ENCODE peak calls at places on chromosomes 2 and 18, in seven cellular contexts. V, U, Q, G, J, H and T are unnamed samples.

GRCh38 chr2:120239488-120240287 is 13.0 kb upstream of the RALB start:
- DNase-seq in V (peak), U (no peak), Q (no peak), G (no peak), J (peak), H (no peak), T (no peak)

GRCh38 chr18:25704096-25704870 is 352.3 kb upstream of the ZNF521 start:
- DNase-seq in V (no peak), U (no peak), Q (no peak), G (no peak), J (no peak), H (no peak), T (no peak)

GRCh38 chr2:71927757-71928715 is 219.6 kb downstream of the CYP26B1 start:
- DNase-seq in V (no peak), U (peak), Q (no peak), G (no peak), J (no peak), H (no peak), T (no peak)

GRCh38 chr2:177245010-177245422 is 19.5 kb downstream of the NFE2L2 start:
- DNase-seq in V (peak), U (no peak), Q (no peak), G (no peak), J (no peak), H (no peak), T (no peak)

GRCh38 chr2:205024822-205025518 is 479.7 kb downstream of the PARD3B start:
- DNase-seq in V (peak), U (peak), Q (no peak), G (no peak), J (peak), H (peak), T (no peak)

GRCh38 chr2:6602471-6602870 is 263.2 kb downstream of the CMPK2 start:
- DNase-seq in V (no peak), U (no peak), Q (no peak), G (no peak), J (no peak), H (no peak), T (no peak)

GRCh38 chr2:234447963-234448362 is 48.9 kb downstream of the ARL4C start:
- DNase-seq in V (no peak), U (no peak), Q (no peak), G (no peak), J (no peak), H (no peak), T (no peak)

GRCh38 chr2:78718483-78718882 is 307.0 kb upstream of the REG3G start:
- DNase-seq in V (no peak), U (no peak), Q (no peak), G (no peak), J (no peak), H (no peak), T (no peak)

GRCh38 chr18:36643016-36643415 is 185.8 kb downstream of the TPGS2 start:
- DNase-seq in V (no peak), U (no peak), Q (no peak), G (no peak), J (no peak), H (no peak), T (no peak)

GRCh38 chr2:72914226-72915075 is 2.9 kb upstream of the EMX1 start:
- DNase-seq in V (no peak), U (no peak), Q (no peak), G (no peak), J (no peak), H (no peak), T (no peak)

GRCh38 chr2:31365348-31365747 is 49.2 kb downstream of the XDH start:
- DNase-seq in V (no peak), U (no peak), Q (no peak), G (no peak), J (no peak), H (no peak), T (no peak)

GRCh38 chr18:34787931-34788532 is 77.9 kb downstream of the DTNA start:
- DNase-seq in V (no peak), U (no peak), Q (no peak), G (peak), J (peak), H (peak), T (peak)

GRCh38 chr18:32042337-32042736 is 23.7 kb downstream of the RNF125 start:
- DNase-seq in V (no peak), U (no peak), Q (no peak), G (no peak), J (no peak), H (no peak), T (no peak)

GRCh38 chr18:54945726-54946125 is 13.5 kb downstream of the CCDC68 start:
- DNase-seq in V (no peak), U (no peak), Q (no peak), G (no peak), J (no peak), H (no peak), T (no peak)

GRCh38 chr2:230798769-230799399 is 65.9 kb upstream of the ITM2C start:
- DNase-seq in V (no peak), U (no peak), Q (peak), G (peak), J (no peak), H (peak), T (no peak)

GRCh38 chr2:186103276-186103675 is 364.7 kb downstream of the FSIP2 start:
- DNase-seq in V (no peak), U (no peak), Q (no peak), G (no peak), J (no peak), H (no peak), T (no peak)

GRCh38 chr18:11522992-11523391 is 86.4 kb upstream of the SLC35G4 start:
- DNase-seq in V (no peak), U (no peak), Q (no peak), G (no peak), J (no peak), H (no peak), T (no peak)

GRCh38 chr2:105447476-105447875 is 48.6 kb upstream of the FHL2 start:
- DNase-seq in V (no peak), U (no peak), Q (no peak), G (no peak), J (no peak), H (no peak), T (no peak)

GRCh38 chr2:8684885-8685696 is 3.2 kb downstream of the ID2 start:
- DNase-seq in V (no peak), U (peak), Q (peak), G (peak), J (peak), H (peak), T (peak)

GRCh38 chr2:99806758-99807157 is 316.9 kb upstream of the REV1 start:
- DNase-seq in V (no peak), U (no peak), Q (no peak), G (no peak), J (no peak), H (no peak), T (no peak)

GRCh38 chr18:13914756-13915155 is 580 bp downstream of the MC2R start:
- DNase-seq in V (no peak), U (no peak), Q (no peak), G (no peak), J (no peak), H (no peak), T (no peak)

GRCh38 chr18:55910328-55910727 is 322.3 kb upstream of the TCF4 start:
- DNase-seq in V (no peak), U (no peak), Q (no peak), G (no peak), J (no peak), H (no peak), T (no peak)

GRCh38 chr2:237700583-237701032 is 73.2 kb downstream of the LRRFIP1 start:
- DNase-seq in V (no peak), U (peak), Q (peak), G (peak), J (no peak), H (peak), T (peak)

GRCh38 chr2:212033888-212034287 is 504.7 kb downstream of the ERBB4 start:
- DNase-seq in V (no peak), U (no peak), Q (no peak), G (no peak), J (no peak), H (no peak), T (no peak)

GRCh38 chr2:3643371-3644245 is 14.4 kb upstream of the ALLC start:
- DNase-seq in V (no peak), U (peak), Q (no peak), G (no peak), J (peak), H (no peak), T (no peak)

GRCh38 chr18:3448845-3449701 is 899 bp upstream of the TGIF1 start:
- DNase-seq in V (peak), U (peak), Q (peak), G (peak), J (peak), H (peak), T (peak)

GRCh38 chr2:234671716-234672115 is 174.8 kb upstream of the ARL4C start:
- DNase-seq in V (no peak), U (no peak), Q (no peak), G (no peak), J (no peak), H (no peak), T (no peak)

GRCh38 chr2:228017784-228018183 is 146.4 kb downstream of the DAW1 start:
- DNase-seq in V (no peak), U (no peak), Q (no peak), G (no peak), J (no peak), H (no peak), T (no peak)

GRCh38 chr18:57737661-57738060 is 65.5 kb downstream of the ATP8B1 start:
- DNase-seq in V (no peak), U (peak), Q (no peak), G (no peak), J (peak), H (no peak), T (no peak)

GRCh38 chr2:68994864-68995263 is 18.1 kb upstream of the ANTXR1 start:
- DNase-seq in V (peak), U (no peak), Q (no peak), G (no peak), J (no peak), H (no peak), T (no peak)

GRCh38 chr2:233349005-233349998 is 5.0 kb upstream of the DGKD start:
- DNase-seq in V (no peak), U (no peak), Q (no peak), G (peak), J (peak), H (peak), T (no peak)

GRCh38 chr2:108377815-108378630 is at the start of gene SULT1C4:
- DNase-seq in V (no peak), U (no peak), Q (no peak), G (no peak), J (peak), H (no peak), T (no peak)

DNA sequence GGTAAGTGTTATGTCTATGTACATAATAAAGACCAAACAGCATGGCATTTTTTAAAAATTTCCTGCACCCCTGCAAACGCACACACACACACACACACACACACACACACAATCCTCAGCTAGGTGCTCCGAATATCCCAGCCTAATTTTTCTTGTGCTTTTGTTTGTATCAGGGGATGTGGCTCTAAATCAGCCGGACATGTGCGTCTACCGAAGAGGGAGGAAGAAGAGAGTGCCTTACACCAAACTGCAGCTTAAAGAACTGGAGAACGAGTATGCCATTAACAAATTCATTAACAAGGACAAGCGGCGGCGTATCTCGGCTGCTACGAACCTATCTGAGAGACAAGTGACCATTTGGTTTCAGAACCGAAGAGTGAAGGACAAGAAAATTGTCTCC is 1.8 kb downstream of the HOXD13 start:
- DNase-seq in V (no peak), U (no peak), Q (no peak), G (no peak), J (no peak), H (no peak), T (no peak)
- H3K27ac ChIP-seq in V (no peak), U (no peak), Q (no peak), G (no peak), J (no peak), H (no peak), T (no peak)

GRCh38 chr2:95031076-95031725 is 5.7 kb downstream of the MAL start:
- DNase-seq in V (no peak), U (no peak), Q (no peak), G (no peak), J (no peak), H (no peak), T (no peak)

GRCh38 chr2:95031726-95032116 is 6.2 kb downstream of the MAL start:
- DNase-seq in V (peak), U (no peak), Q (no peak), G (no peak), J (no peak), H (no peak), T (no peak)

GRCh38 chr2:95030496-95030895 is 5.0 kb downstream of the MAL start:
- DNase-seq in V (peak), U (no peak), Q (no peak), G (no peak), J (no peak), H (no peak), T (no peak)

GRCh38 chr2:95032868-95033603 is 7.5 kb downstream of the MAL start:
- DNase-seq in V (no peak), U (no peak), Q (no peak), G (no peak), J (no peak), H (no peak), T (no peak)

GRCh38 chr2:95032341-95032740 is 6.8 kb downstream of the MAL start:
- DNase-seq in V (no peak), U (no peak), Q (no peak), G (no peak), J (no peak), H (no peak), T (no peak)
- H3K27ac ChIP-seq in V (peak), U (no peak), Q (no peak), G (no peak), J (no peak), H (no peak), T (no peak)

GRCh38 chr2:160308915-160309314 is 108.8 kb upstream of the ITGB6 start:
- DNase-seq in V (no peak), U (no peak), Q (no peak), G (no peak), J (no peak), H (no peak), T (no peak)
- H3K27ac ChIP-seq in V (no peak), U (no peak), Q (no peak), G (no peak), J (no peak), H (no peak), T (no peak)

DNA sequence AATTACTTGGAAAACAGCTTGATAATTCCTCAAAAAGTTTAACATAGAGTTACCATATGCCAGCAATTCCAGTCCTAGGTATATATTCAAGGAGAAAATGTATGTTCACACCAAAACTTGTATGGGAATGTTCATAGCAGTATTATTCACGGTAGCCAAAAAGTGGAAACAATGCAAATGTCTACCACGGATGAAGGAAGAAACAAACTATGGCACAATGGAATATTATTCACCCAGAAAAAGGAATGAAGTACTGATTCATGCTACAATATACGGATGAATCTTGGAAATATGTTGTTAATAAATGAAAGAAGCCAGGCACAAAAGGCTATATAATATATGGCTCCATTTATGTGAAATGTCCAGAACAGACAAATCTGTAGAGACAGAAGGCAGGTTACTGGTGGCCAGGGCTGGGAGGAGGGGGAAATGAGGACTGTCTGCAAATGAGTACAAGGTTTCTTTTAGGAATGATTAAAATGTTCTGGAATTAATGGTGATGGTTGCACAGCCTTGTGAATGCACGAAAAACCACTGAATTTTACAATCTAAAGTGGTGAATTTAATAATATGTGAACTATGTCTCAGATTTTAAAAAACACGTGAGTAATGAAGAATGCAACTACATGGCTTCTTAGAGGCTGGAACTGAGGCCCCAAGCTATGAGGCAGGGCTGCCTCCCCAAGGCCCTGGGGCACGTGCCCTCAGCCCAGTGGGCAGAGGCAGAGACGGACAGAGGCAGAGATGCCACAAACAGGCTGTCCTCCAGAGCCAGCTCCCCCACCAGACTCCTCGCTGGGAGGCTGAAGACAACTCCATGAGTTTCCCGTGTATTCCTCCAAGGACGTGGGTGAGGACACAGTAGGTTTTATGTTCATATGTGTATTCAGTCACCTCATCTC is 5.0 kb downstream of the LIMS2 start:
- DNase-seq in V (no peak), U (peak), Q (no peak), G (no peak), J (no peak), H (no peak), T (no peak)
- H3K27ac ChIP-seq in V (no peak), U (peak), Q (no peak), G (no peak), J (no peak), H (no peak), T (no peak)

DNA sequence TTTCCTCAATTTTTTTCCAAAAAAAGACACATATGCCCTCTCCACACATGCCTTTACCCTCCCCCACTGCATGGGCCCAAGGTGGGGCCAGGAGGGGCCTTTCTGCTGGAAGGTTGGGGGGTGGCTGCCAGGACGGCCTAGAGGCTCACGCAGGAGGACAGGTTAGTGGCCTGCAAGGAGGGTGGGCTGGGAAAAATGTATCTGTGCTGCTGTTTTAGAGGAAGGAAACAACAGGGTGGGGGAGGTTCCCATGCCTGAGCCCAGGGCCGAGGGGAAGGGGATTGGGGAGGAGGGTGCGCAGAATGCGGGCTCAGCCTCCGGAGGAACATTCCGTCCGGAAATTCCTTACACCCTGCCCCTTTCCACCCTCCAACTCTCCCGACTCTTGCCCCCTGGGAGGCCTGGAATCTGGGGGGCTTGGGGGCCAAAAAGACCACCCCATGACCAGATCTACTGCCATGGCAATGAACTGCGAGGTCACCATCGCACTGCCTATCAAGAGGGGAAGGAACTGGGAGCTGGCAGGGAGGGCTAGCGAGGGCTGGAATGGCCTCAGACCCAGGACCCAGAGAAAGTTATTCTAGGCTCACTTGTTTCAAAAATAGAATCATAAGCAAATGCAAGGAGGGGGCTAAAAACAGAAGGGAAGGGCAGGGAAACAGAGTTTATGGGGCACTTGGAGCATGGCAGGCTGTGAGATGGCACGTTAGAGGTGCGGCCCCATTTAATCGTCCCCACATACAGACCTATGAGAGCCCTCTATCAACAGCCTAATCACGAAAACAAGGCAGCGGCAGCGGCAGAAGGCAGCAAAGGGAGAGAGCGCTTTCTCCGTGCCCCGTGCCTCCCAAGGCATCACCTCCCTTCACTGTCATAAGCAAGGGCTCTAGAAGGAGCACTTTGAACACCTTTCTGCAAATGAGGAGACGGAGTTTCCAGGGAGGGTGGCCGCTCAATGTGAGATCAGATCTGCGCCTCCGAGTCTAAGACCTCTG is 90.5 kb downstream of the TNS1 start:
- DNase-seq in V (no peak), U (no peak), Q (no peak), G (no peak), J (no peak), H (no peak), T (no peak)
- H3K27ac ChIP-seq in V (no peak), U (peak), Q (no peak), G (no peak), J (peak), H (peak), T (no peak)